ENCODE peak calls at places on chromosomes 3 and 15, in eight cellular contexts. One of them, this sample, is unnamed.

GRCh38 chr3:122356402-122356801 is 26.6 kb downstream of the MIX23 start:
- DNase-seq in neural crest cell: no peak
- DNase-seq in left ventricle myocardium inferior: no peak
- DNase-seq in IMR-90: peak
- DNase-seq in right lobe of liver: peak
- DNase-seq in A549: peak
- DNase-seq in astrocyte: peak
- DNase-seq in cardiac fibroblast: peak
- DNase-seq in this sample: peak

GRCh38 chr3:62084558-62084957 is 288.8 kb downstream of the FEZF2 start:
- DNase-seq in neural crest cell: no peak
- DNase-seq in left ventricle myocardium inferior: no peak
- DNase-seq in IMR-90: peak
- DNase-seq in right lobe of liver: no peak
- DNase-seq in A549: no peak
- DNase-seq in astrocyte: peak
- DNase-seq in cardiac fibroblast: peak
- DNase-seq in this sample: no peak

GRCh38 chr3:126910231-126910630 is 72.7 kb upstream of the PLXNA1 start:
- DNase-seq in neural crest cell: no peak
- DNase-seq in left ventricle myocardium inferior: no peak
- DNase-seq in IMR-90: no peak
- DNase-seq in right lobe of liver: no peak
- DNase-seq in A549: no peak
- DNase-seq in astrocyte: no peak
- DNase-seq in cardiac fibroblast: no peak
- DNase-seq in this sample: no peak

GRCh38 chr15:29813009-29813408 is 9.3 kb downstream of the TJP1 start:
- DNase-seq in neural crest cell: no peak
- DNase-seq in left ventricle myocardium inferior: no peak
- DNase-seq in IMR-90: peak
- DNase-seq in right lobe of liver: no peak
- DNase-seq in A549: no peak
- DNase-seq in astrocyte: peak
- DNase-seq in cardiac fibroblast: no peak
- DNase-seq in this sample: no peak

GRCh38 chr3:109806929-109807328 is 469.6 kb upstream of the DPPA4 start:
- DNase-seq in neural crest cell: no peak
- DNase-seq in left ventricle myocardium inferior: no peak
- DNase-seq in IMR-90: peak
- DNase-seq in right lobe of liver: no peak
- DNase-seq in A549: peak
- DNase-seq in astrocyte: peak
- DNase-seq in cardiac fibroblast: peak
- DNase-seq in this sample: no peak

GRCh38 chr3:188058569-188059184 is 95.3 kb upstream of the LPP start:
- DNase-seq in neural crest cell: no peak
- DNase-seq in left ventricle myocardium inferior: no peak
- DNase-seq in IMR-90: no peak
- DNase-seq in right lobe of liver: no peak
- DNase-seq in A549: no peak
- DNase-seq in astrocyte: no peak
- DNase-seq in cardiac fibroblast: no peak
- DNase-seq in this sample: no peak

GRCh38 chr15:59138243-59138642 is 33.3 kb downstream of the CCNB2 start:
- DNase-seq in neural crest cell: peak
- DNase-seq in left ventricle myocardium inferior: no peak
- DNase-seq in IMR-90: peak
- DNase-seq in right lobe of liver: peak
- DNase-seq in A549: peak
- DNase-seq in astrocyte: no peak
- DNase-seq in cardiac fibroblast: peak
- DNase-seq in this sample: peak

GRCh38 chr3:126454026-126454425 is 21.7 kb downstream of the ZXDC start:
- DNase-seq in neural crest cell: no peak
- DNase-seq in left ventricle myocardium inferior: no peak
- DNase-seq in IMR-90: no peak
- DNase-seq in right lobe of liver: no peak
- DNase-seq in A549: no peak
- DNase-seq in astrocyte: no peak
- DNase-seq in cardiac fibroblast: no peak
- DNase-seq in this sample: no peak

GRCh38 chr3:105518201-105518600 is 151.5 kb downstream of the ALCAM start:
- DNase-seq in neural crest cell: no peak
- DNase-seq in left ventricle myocardium inferior: no peak
- DNase-seq in IMR-90: no peak
- DNase-seq in right lobe of liver: no peak
- DNase-seq in A549: peak
- DNase-seq in astrocyte: no peak
- DNase-seq in cardiac fibroblast: no peak
- DNase-seq in this sample: no peak

GRCh38 chr15:74041311-74041756 is 41.0 kb downstream of the GOLGA6A start:
- DNase-seq in neural crest cell: no peak
- DNase-seq in left ventricle myocardium inferior: no peak
- DNase-seq in IMR-90: no peak
- DNase-seq in right lobe of liver: no peak
- DNase-seq in A549: no peak
- DNase-seq in astrocyte: no peak
- DNase-seq in cardiac fibroblast: no peak
- DNase-seq in this sample: no peak

GRCh38 chr3:37197810-37198371 is 23.5 kb upstream of the LRRFIP2 start:
- DNase-seq in neural crest cell: no peak
- DNase-seq in left ventricle myocardium inferior: no peak
- DNase-seq in IMR-90: peak
- DNase-seq in right lobe of liver: no peak
- DNase-seq in A549: no peak
- DNase-seq in astrocyte: peak
- DNase-seq in cardiac fibroblast: peak
- DNase-seq in this sample: no peak

GRCh38 chr3:172836390-172836997 is 86.0 kb downstream of the ECT2 start:
- DNase-seq in neural crest cell: peak
- DNase-seq in left ventricle myocardium inferior: no peak
- DNase-seq in IMR-90: peak
- DNase-seq in right lobe of liver: no peak
- DNase-seq in A549: peak
- DNase-seq in astrocyte: peak
- DNase-seq in cardiac fibroblast: peak
- DNase-seq in this sample: peak

GRCh38 chr15:68629519-68630204 is 50.9 kb downstream of the CORO2B start:
- DNase-seq in neural crest cell: no peak
- DNase-seq in left ventricle myocardium inferior: no peak
- DNase-seq in IMR-90: no peak
- DNase-seq in right lobe of liver: no peak
- DNase-seq in A549: no peak
- DNase-seq in astrocyte: no peak
- DNase-seq in cardiac fibroblast: no peak
- DNase-seq in this sample: no peak

This sample was measured in Caco-2.